ENCODE peak calls at places on chromosomes 6 and 20, in five cellular contexts. One of them, this sample, is unnamed.

GRCh38 chr6:148383658-148384417 is 41.2 kb downstream of the SASH1 start:
- DNase-seq in AG10803: no peak
- DNase-seq in omental fat pad: no peak
- DNase-seq in epithelial cell of proximal tubule: no peak
- DNase-seq in WTC11: no peak
- DNase-seq in this sample: no peak

GRCh38 chr6:100846276-100846675 is 34.9 kb downstream of the ASCC3 start:
- DNase-seq in WTC11: no peak
- DNase-seq in omental fat pad: no peak
- DNase-seq in epithelial cell of proximal tubule: no peak
- DNase-seq in AG10803: no peak
- DNase-seq in this sample: no peak

GRCh38 chr6:100988391-100988999 is 107.4 kb upstream of the ASCC3 start:
- DNase-seq in omental fat pad: no peak
- DNase-seq in epithelial cell of proximal tubule: no peak
- DNase-seq in AG10803: no peak
- DNase-seq in WTC11: no peak
- DNase-seq in this sample: no peak

GRCh38 chr6:27161946-27162603 is 85.4 kb upstream of the PRSS16 start:
- DNase-seq in WTC11: no peak
- DNase-seq in omental fat pad: no peak
- DNase-seq in AG10803: peak; percentile 54
- DNase-seq in epithelial cell of proximal tubule: no peak
- DNase-seq in this sample: no peak

GRCh38 chr6:37134622-37135191 is 35.2 kb upstream of the PIM1 start:
- DNase-seq in epithelial cell of proximal tubule: peak; percentile 91
- DNase-seq in AG10803: peak; percentile 97
- DNase-seq in WTC11: no peak
- DNase-seq in omental fat pad: peak; percentile 37
- DNase-seq in this sample: no peak

GRCh38 chr6:140069576-140069975 is 695.1 kb upstream of the CITED2 start:
- DNase-seq in omental fat pad: no peak
- DNase-seq in epithelial cell of proximal tubule: no peak
- DNase-seq in AG10803: peak; percentile 30
- DNase-seq in WTC11: no peak
- DNase-seq in this sample: no peak

GRCh38 chr20:11140359-11140758 is 466.6 kb upstream of the JAG1 start:
- DNase-seq in WTC11: no peak
- DNase-seq in AG10803: peak; percentile 89
- DNase-seq in omental fat pad: no peak
- DNase-seq in epithelial cell of proximal tubule: peak; percentile 74
- DNase-seq in this sample: no peak

GRCh38 chr20:32336918-32337347 is 21.2 kb upstream of the ASXL1 start:
- DNase-seq in AG10803: peak; percentile 61
- DNase-seq in omental fat pad: no peak
- DNase-seq in WTC11: no peak
- DNase-seq in epithelial cell of proximal tubule: no peak
- DNase-seq in this sample: no peak

GRCh38 chr6:115896538-115897129 is 164.1 kb downstream of the FRK start:
- DNase-seq in WTC11: no peak
- DNase-seq in omental fat pad: no peak
- DNase-seq in AG10803: peak; percentile 37
- DNase-seq in epithelial cell of proximal tubule: peak; percentile 9
- DNase-seq in this sample: no peak

GRCh38 chr20:47212606-47213207 is 143.8 kb downstream of the ZMYND8 start:
- DNase-seq in omental fat pad: no peak
- DNase-seq in AG10803: no peak
- DNase-seq in WTC11: no peak
- DNase-seq in epithelial cell of proximal tubule: no peak
- DNase-seq in this sample: no peak

GRCh38 chr6:149881066-149881766 is 16.7 kb downstream of the RAET1E start:
- DNase-seq in omental fat pad: no peak
- DNase-seq in AG10803: no peak
- DNase-seq in WTC11: no peak
- DNase-seq in epithelial cell of proximal tubule: no peak
- DNase-seq in this sample: no peak

GRCh38 chr20:6705106-6705766 is 62.2 kb upstream of the BMP2 start:
- DNase-seq in omental fat pad: no peak
- DNase-seq in WTC11: no peak
- DNase-seq in AG10803: no peak
- DNase-seq in epithelial cell of proximal tubule: no peak
- DNase-seq in this sample: no peak

GRCh38 chr20:47334022-47334551 is 22.4 kb downstream of the ZMYND8 start:
- DNase-seq in epithelial cell of proximal tubule: no peak
- DNase-seq in WTC11: no peak
- DNase-seq in AG10803: peak; percentile 89
- DNase-seq in omental fat pad: no peak
- DNase-seq in this sample: no peak

GRCh38 chr6:23990158-23990557 is 135.9 kb upstream of the NRSN1 start:
- DNase-seq in AG10803: no peak
- DNase-seq in omental fat pad: no peak
- DNase-seq in epithelial cell of proximal tubule: no peak
- DNase-seq in WTC11: no peak
- DNase-seq in this sample: no peak

GRCh38 chr20:63738687-63739128 is 868 bp upstream of the SLC2A4RG start:
- DNase-seq in WTC11: peak; percentile 73
- DNase-seq in omental fat pad: no peak
- DNase-seq in AG10803: peak; percentile 12
- DNase-seq in epithelial cell of proximal tubule: no peak
- DNase-seq in this sample: no peak

GRCh38 chr20:32577023-32577422 is 8.1 kb downstream of the NOL4L start:
- DNase-seq in epithelial cell of proximal tubule: no peak
- DNase-seq in WTC11: no peak
- DNase-seq in AG10803: no peak
- DNase-seq in omental fat pad: no peak
- DNase-seq in this sample: no peak

GRCh38 chr6:43926644-43927524 is 156.9 kb downstream of the VEGFA start:
- DNase-seq in epithelial cell of proximal tubule: peak; percentile 89
- DNase-seq in WTC11: peak; percentile 77
- DNase-seq in omental fat pad: no peak
- DNase-seq in AG10803: peak; percentile 98
- DNase-seq in this sample: no peak

GRCh38 chr6:13874191-13874549 is 50.6 kb upstream of the RNF182 start:
- DNase-seq in AG10803: no peak
- DNase-seq in WTC11: no peak
- DNase-seq in epithelial cell of proximal tubule: no peak
- DNase-seq in omental fat pad: no peak
- DNase-seq in this sample: no peak

GRCh38 chr6:155107432-155108069 is 112.4 kb downstream of the TIAM2 start:
- DNase-seq in AG10803: no peak
- DNase-seq in epithelial cell of proximal tubule: no peak
- DNase-seq in WTC11: no peak
- DNase-seq in omental fat pad: no peak
- DNase-seq in this sample: no peak

GRCh38 chr20:34709044-34709835 is 5.1 kb downstream of the TP53INP2 start:
- DNase-seq in AG10803: peak; percentile 75
- DNase-seq in omental fat pad: peak; percentile 81
- DNase-seq in WTC11: peak; percentile 85
- DNase-seq in epithelial cell of proximal tubule: no peak
- DNase-seq in this sample: peak; percentile 61

GRCh38 chr20:57713505-57713903 is 3.7 kb upstream of the PMEPA1 start:
- DNase-seq in omental fat pad: no peak
- DNase-seq in epithelial cell of proximal tubule: no peak
- DNase-seq in AG10803: peak; percentile 60
- DNase-seq in WTC11: no peak
- DNase-seq in this sample: no peak

GRCh38 chr6:136791296-136792065 is 796 bp downstream of the MAP3K5 start:
- DNase-seq in epithelial cell of proximal tubule: no peak
- DNase-seq in omental fat pad: peak; percentile 56
- DNase-seq in AG10803: peak; percentile 48
- DNase-seq in WTC11: peak; percentile 28
- DNase-seq in this sample: no peak

GRCh38 chr6:136790411-136791295 is 1.6 kb downstream of the MAP3K5 start:
- DNase-seq in epithelial cell of proximal tubule: no peak
- DNase-seq in WTC11: no peak
- DNase-seq in AG10803: no peak
- DNase-seq in omental fat pad: no peak
- DNase-seq in this sample: no peak

GRCh38 chr6:136792945-136793289 is 640 bp upstream of the MAP3K5 start:
- DNase-seq in epithelial cell of proximal tubule: no peak
- DNase-seq in omental fat pad: peak; percentile 89
- DNase-seq in WTC11: peak; percentile 86
- DNase-seq in AG10803: peak; percentile 86
- DNase-seq in this sample: peak; percentile 93

GRCh38 chr6:136793348-136793747 is 1.1 kb upstream of the MAP3K5 start:
- DNase-seq in epithelial cell of proximal tubule: no peak
- DNase-seq in WTC11: no peak
- DNase-seq in AG10803: no peak
- DNase-seq in omental fat pad: no peak
- DNase-seq in this sample: no peak

DNA sequence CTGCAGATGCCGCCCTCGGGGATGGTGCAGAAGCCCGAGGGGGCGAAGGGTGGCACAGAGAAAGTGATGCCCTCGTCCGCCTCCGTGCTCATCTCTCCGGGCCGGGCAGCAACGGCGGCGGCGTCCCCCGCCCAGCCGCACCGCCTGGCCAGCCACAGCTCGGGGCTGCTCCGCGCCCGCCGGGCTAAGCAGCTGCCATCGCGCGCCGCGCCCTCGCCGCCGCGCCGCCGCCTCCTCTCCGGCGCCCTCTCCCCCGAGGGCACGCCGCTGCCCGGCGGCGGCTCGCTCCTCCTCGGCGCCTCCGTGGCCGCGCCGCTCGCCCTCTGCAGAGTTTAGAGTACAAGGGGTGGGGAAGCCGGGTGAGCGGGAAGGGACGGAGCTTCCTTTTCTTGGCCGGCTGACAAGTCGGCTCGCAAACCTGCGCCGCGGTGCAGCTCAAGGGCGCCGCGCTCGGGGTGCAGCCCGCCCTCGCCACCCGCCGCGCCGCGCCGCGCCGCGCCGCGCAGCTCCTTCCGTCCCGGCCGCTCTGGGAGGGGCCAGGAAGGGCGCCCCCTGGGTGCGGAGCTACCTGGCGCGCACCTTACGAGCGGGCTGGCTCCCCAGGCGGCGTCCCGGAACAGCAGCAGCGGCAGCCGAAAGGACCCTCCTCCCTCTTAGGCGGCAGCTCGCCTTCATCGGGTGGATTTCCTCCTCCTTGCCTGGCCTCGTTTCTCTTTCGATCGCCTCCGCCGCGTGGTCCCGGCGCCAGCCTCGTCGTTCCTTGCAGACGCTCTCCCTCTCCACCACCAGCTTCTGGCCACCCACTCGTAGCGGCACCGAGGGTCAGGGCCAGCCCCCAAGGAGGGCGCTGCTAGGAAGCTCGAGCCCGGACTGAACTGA is at the start of gene MAP3K5:
- DNase-seq in omental fat pad: peak; percentile 57
- DNase-seq in WTC11: peak; percentile 63
- DNase-seq in epithelial cell of proximal tubule: no peak
- DNase-seq in AG10803: peak; percentile 57
- DNase-seq in this sample: peak; percentile 84
- TF ChIP-seq CTCF in omental fat pad: no peak
- TF ChIP-seq CTCF in WTC11: no peak
- TF ChIP-seq CTCF in epithelial cell of proximal tubule: peak; percentile 58
- TF ChIP-seq CTCF in AG10803: peak; percentile 25
- TF ChIP-seq CTCF in this sample: no peak

GRCh38 chr6:5357486-5357885 is 96.2 kb downstream of the FARS2 start:
- DNase-seq in WTC11: no peak
- DNase-seq in epithelial cell of proximal tubule: no peak
- DNase-seq in AG10803: no peak
- DNase-seq in omental fat pad: no peak
- DNase-seq in this sample: no peak

GRCh38 chr6:5351552-5351951 is 90.2 kb downstream of the FARS2 start:
- DNase-seq in AG10803: no peak
- DNase-seq in WTC11: no peak
- DNase-seq in epithelial cell of proximal tubule: no peak
- DNase-seq in omental fat pad: no peak
- DNase-seq in this sample: no peak
- TF ChIP-seq CTCF in AG10803: no peak
- TF ChIP-seq CTCF in WTC11: no peak
- TF ChIP-seq CTCF in epithelial cell of proximal tubule: no peak
- TF ChIP-seq CTCF in omental fat pad: no peak
- TF ChIP-seq CTCF in this sample: no peak

DNA sequence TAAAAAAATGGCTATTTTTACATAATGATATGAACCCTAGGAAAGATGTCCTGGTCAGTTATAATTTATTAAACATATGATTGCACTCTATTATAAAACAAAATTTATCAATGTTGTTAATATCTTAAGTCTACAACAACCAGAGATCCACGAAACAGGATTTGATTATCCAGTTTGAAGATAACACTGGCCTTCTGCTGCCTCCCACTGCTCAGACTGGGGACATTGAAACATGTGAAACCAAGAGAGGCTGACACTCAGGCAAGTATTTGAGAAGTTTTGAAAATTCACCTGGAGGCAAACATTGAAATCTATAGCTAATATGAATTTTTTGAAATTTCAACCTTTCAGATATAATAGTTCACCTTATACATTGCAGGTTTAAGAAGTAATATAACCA is 219.3 kb upstream of the HSF2 start:
- DNase-seq in omental fat pad: no peak
- DNase-seq in WTC11: no peak
- DNase-seq in epithelial cell of proximal tubule: no peak
- DNase-seq in AG10803: peak; percentile 28
- DNase-seq in this sample: no peak
- TF ChIP-seq CTCF in omental fat pad: no peak
- TF ChIP-seq CTCF in WTC11: no peak
- TF ChIP-seq CTCF in epithelial cell of proximal tubule: no peak
- TF ChIP-seq CTCF in AG10803: peak; percentile 56
- TF ChIP-seq CTCF in this sample: no peak

GRCh38 chr6:5325173-5325572 is 63.9 kb downstream of the FARS2 start:
- DNase-seq in omental fat pad: no peak
- DNase-seq in AG10803: no peak
- DNase-seq in epithelial cell of proximal tubule: no peak
- DNase-seq in WTC11: no peak
- DNase-seq in this sample: no peak
- TF ChIP-seq CTCF in omental fat pad: no peak
- TF ChIP-seq CTCF in AG10803: no peak
- TF ChIP-seq CTCF in epithelial cell of proximal tubule: peak; percentile 57
- TF ChIP-seq CTCF in WTC11: no peak
- TF ChIP-seq CTCF in this sample: no peak